ENCODE peak calls at places on chromosome 2, in five cellular contexts. One of them, this sample, is unnamed. For H3K9me3, the result is how much of the 10 kb centered on the place peaks cover.

GRCh38 chr2:99694331-99694730 is 204.5 kb upstream of the REV1 start:
- DNase-seq in pancreas: no peak
- DNase-seq in PC-3: no peak
- DNase-seq in cardiac muscle cell: no peak
- DNase-seq in psoas muscle: no peak
- DNase-seq in this sample: no peak

GRCh38 chr2:42964444-42965081 is 172.2 kb upstream of the HAAO start:
- DNase-seq in pancreas: no peak
- DNase-seq in PC-3: peak
- DNase-seq in cardiac muscle cell: peak
- DNase-seq in psoas muscle: peak
- DNase-seq in this sample: peak

GRCh38 chr2:182426082-182426914 is 538 bp downstream of the PDE1A start:
- DNase-seq in pancreas: no peak
- DNase-seq in PC-3: no peak
- DNase-seq in cardiac muscle cell: peak
- DNase-seq in psoas muscle: no peak
- DNase-seq in this sample: peak

GRCh38 chr2:106798826-106799552 is 87.0 kb downstream of the ST6GAL2 start:
- DNase-seq in pancreas: no peak
- DNase-seq in PC-3: no peak
- DNase-seq in cardiac muscle cell: no peak
- DNase-seq in psoas muscle: no peak
- DNase-seq in this sample: no peak

GRCh38 chr2:11248-11941 is 34.9 kb downstream of the FAM110C start:
- DNase-seq in pancreas: peak
- DNase-seq in PC-3: peak
- DNase-seq in cardiac muscle cell: peak
- DNase-seq in psoas muscle: peak
- DNase-seq in this sample: peak

GRCh38 chr2:240629419-240629967 is 4.2 kb downstream of the GPR35 start:
- DNase-seq in pancreas: no peak
- DNase-seq in PC-3: no peak
- DNase-seq in cardiac muscle cell: no peak
- DNase-seq in psoas muscle: peak
- DNase-seq in this sample: no peak

GRCh38 chr2:12950957-12951656 is 234.4 kb downstream of the TRIB2 start:
- DNase-seq in pancreas: no peak
- DNase-seq in PC-3: peak
- DNase-seq in cardiac muscle cell: peak
- DNase-seq in psoas muscle: no peak
- DNase-seq in this sample: peak

GRCh38 chr2:109487237-109487869 is 126.4 kb downstream of the SEPTIN10 start:
- DNase-seq in pancreas: no peak
- DNase-seq in PC-3: no peak
- DNase-seq in cardiac muscle cell: peak
- DNase-seq in psoas muscle: no peak
- DNase-seq in this sample: peak

GRCh38 chr2:219803294-219803693 is 175.9 kb downstream of the SLC4A3 start:
- DNase-seq in pancreas: no peak
- DNase-seq in PC-3: peak
- DNase-seq in cardiac muscle cell: peak
- DNase-seq in psoas muscle: no peak
- DNase-seq in this sample: peak

GRCh38 chr2:37590119-37590571 is 81.3 kb downstream of the CDC42EP3 start:
- DNase-seq in pancreas: no peak
- DNase-seq in PC-3: peak
- DNase-seq in cardiac muscle cell: peak
- DNase-seq in psoas muscle: no peak
- DNase-seq in this sample: peak

GRCh38 chr2:100923461-100924020 is 78.5 kb upstream of the RPL31 start:
- DNase-seq in pancreas: no peak
- DNase-seq in PC-3: no peak
- DNase-seq in cardiac muscle cell: no peak
- DNase-seq in psoas muscle: no peak
- DNase-seq in this sample: no peak

GRCh38 chr2:12430036-12430795 is 286.5 kb upstream of the TRIB2 start:
- DNase-seq in pancreas: no peak
- DNase-seq in PC-3: peak
- DNase-seq in cardiac muscle cell: peak
- DNase-seq in psoas muscle: no peak
- DNase-seq in this sample: peak

GRCh38 chr2:207475546-207475945 is 54.2 kb upstream of the CREB1 start:
- DNase-seq in pancreas: no peak
- DNase-seq in PC-3: peak
- DNase-seq in cardiac muscle cell: no peak
- DNase-seq in psoas muscle: no peak
- DNase-seq in this sample: no peak

GRCh38 chr2:196113061-196113974 is 44.7 kb upstream of the DNAH7 start:
- DNase-seq in pancreas: no peak
- DNase-seq in PC-3: no peak
- DNase-seq in cardiac muscle cell: peak
- DNase-seq in psoas muscle: no peak
- DNase-seq in this sample: peak

GRCh38 chr2:170369894-170370293 is 191.9 kb downstream of the MYO3B start:
- DNase-seq in pancreas: no peak
- DNase-seq in PC-3: peak
- DNase-seq in cardiac muscle cell: peak
- DNase-seq in psoas muscle: no peak
- DNase-seq in this sample: peak

GRCh38 chr2:218278531-218279360 is 8.4 kb downstream of the PNKD start:
- DNase-seq in pancreas: no peak
- DNase-seq in PC-3: no peak
- DNase-seq in cardiac muscle cell: no peak
- DNase-seq in psoas muscle: no peak
- DNase-seq in this sample: no peak

GRCh38 chr2:238651306-238652052 is 196.4 kb upstream of the TWIST2 start:
- DNase-seq in pancreas: no peak
- DNase-seq in PC-3: no peak
- DNase-seq in cardiac muscle cell: no peak
- DNase-seq in psoas muscle: no peak
- DNase-seq in this sample: no peak

GRCh38 chr2:20378341-20378740 is 27.7 kb upstream of the PUM2 start:
- DNase-seq in pancreas: no peak
- DNase-seq in PC-3: no peak
- DNase-seq in cardiac muscle cell: no peak
- DNase-seq in psoas muscle: no peak
- DNase-seq in this sample: no peak

GRCh38 chr2:106126705-106127281 is 67.3 kb downstream of the UXS1 start:
- DNase-seq in pancreas: no peak
- DNase-seq in PC-3: no peak
- DNase-seq in cardiac muscle cell: no peak
- DNase-seq in psoas muscle: no peak
- DNase-seq in this sample: no peak

GRCh38 chr2:157345647-157346389 is 20.2 kb upstream of the ERMN start:
- DNase-seq in pancreas: no peak
- DNase-seq in PC-3: no peak
- DNase-seq in cardiac muscle cell: no peak
- DNase-seq in psoas muscle: no peak
- DNase-seq in this sample: no peak

GRCh38 chr2:178211943-178212342 is 17.6 kb downstream of the OSBPL6 start:
- DNase-seq in pancreas: no peak
- DNase-seq in PC-3: no peak
- DNase-seq in cardiac muscle cell: no peak
- DNase-seq in psoas muscle: no peak
- DNase-seq in this sample: no peak

GRCh38 chr2:110126086-110126773 is 10.6 kb upstream of the MALL start:
- DNase-seq in pancreas: no peak
- DNase-seq in PC-3: no peak
- DNase-seq in cardiac muscle cell: no peak
- DNase-seq in psoas muscle: no peak
- DNase-seq in this sample: no peak

GRCh38 chr2:29878898-29879297 is 42.5 kb downstream of the ALK start:
- DNase-seq in pancreas: no peak
- DNase-seq in PC-3: peak
- DNase-seq in cardiac muscle cell: no peak
- DNase-seq in psoas muscle: no peak
- DNase-seq in this sample: no peak

DNA sequence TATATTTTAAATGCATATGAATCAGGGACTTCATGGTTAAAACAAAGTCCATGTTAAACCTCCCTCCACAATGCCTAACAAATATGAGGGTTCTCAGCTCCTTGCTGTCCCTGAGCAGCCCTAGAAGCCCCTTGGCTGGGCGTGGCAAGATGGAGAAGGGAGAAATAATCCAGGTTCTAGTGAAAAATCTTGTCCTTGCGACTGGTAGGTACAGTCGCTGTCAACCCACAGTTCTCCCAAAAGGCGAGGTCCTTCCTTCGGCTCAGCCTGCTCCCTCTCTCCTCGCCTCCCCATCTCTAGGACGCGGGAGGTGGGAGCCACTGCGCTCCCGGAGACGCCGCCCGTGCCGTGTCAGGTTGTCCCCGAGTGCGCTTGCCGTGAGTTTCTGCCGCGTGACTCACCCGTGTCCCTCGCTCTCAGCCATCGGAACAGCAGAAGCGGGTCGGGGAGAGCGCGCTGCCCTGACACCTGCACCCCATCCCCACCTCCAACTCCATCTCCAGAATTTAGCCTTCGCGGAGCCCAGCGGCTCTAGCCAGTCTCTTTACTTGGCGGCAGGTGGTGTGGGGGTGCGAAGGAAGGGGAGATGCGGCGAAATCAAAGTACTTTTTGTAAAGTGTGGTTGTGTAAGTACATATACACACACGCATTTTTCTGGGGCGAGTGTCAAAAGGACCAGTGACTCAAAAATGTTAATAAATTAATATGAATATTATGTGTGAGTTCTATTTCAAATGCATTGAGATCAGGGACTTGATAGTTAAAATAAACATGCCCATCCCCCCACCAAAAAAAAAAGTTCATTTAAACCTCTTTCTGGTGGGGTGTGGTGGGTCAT is 65.1 kb upstream of the TMEM17 start:
- DNase-seq in pancreas: peak
- DNase-seq in PC-3: no peak
- DNase-seq in cardiac muscle cell: no peak
- DNase-seq in psoas muscle: no peak
- DNase-seq in this sample: peak
- H3K9me3 ChIP-seq in pancreas: under half
- H3K9me3 ChIP-seq in PC-3: under half
- H3K9me3 ChIP-seq in cardiac muscle cell: under half
- H3K9me3 ChIP-seq in psoas muscle: under half
- H3K9me3 ChIP-seq in this sample: under half

DNA sequence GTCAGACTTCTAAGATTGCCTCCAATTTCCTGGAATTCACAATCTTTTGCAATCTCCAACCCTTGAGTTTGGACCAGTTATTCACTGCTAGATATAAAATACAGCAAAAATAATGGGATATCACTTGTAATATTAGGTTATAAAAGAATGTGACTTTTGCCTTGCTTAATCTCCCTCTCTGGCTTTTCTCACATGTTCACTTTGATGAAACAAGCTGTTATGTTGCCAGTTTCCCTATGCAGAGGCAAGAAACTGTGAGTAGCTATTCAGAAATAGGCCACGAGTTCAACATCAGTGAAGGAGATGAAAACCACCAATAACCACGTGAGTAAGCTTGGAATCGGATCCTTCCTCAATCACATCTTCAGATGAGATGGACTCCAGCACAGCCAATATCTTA is 842.7 kb downstream of the RNF144A start:
- DNase-seq in pancreas: no peak
- DNase-seq in PC-3: no peak
- DNase-seq in cardiac muscle cell: no peak
- DNase-seq in psoas muscle: no peak
- DNase-seq in this sample: no peak
- H3K9me3 ChIP-seq in pancreas: under half
- H3K9me3 ChIP-seq in PC-3: under half
- H3K9me3 ChIP-seq in cardiac muscle cell: under half
- H3K9me3 ChIP-seq in psoas muscle: under half
- H3K9me3 ChIP-seq in this sample: under half

DNA sequence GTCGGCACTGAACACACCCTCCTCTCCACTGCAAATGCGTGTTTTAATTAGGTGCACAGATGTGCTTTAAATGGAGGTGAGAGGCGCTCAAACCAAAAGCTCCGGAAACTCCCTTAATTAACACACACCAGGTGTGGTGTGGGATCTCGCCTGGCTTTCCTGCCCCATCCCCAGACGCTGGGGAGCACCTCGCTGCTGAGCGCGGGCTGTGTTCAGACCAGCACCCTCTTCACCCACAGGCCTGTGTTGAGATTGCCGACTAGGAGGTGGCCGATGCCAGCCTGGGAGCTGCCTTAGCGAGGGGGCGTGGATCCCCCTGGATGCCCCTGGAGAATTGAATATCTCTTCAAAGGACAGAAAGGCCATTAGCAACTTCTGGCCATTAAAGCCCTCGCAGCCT is 171.7 kb downstream of the MYT1L start:
- DNase-seq in pancreas: no peak
- DNase-seq in PC-3: no peak
- DNase-seq in cardiac muscle cell: no peak
- DNase-seq in psoas muscle: no peak
- DNase-seq in this sample: no peak
- H3K9me3 ChIP-seq in pancreas: under half
- H3K9me3 ChIP-seq in PC-3: under half
- H3K9me3 ChIP-seq in cardiac muscle cell: under half
- H3K9me3 ChIP-seq in psoas muscle: under half
- H3K9me3 ChIP-seq in this sample: under half

GRCh38 chr2:228533156-228533555 is 351.7 kb upstream of the SPHKAP start:
- DNase-seq in pancreas: no peak
- DNase-seq in PC-3: no peak
- DNase-seq in cardiac muscle cell: no peak
- DNase-seq in psoas muscle: no peak
- DNase-seq in this sample: no peak
- H3K9me3 ChIP-seq in pancreas: under half
- H3K9me3 ChIP-seq in PC-3: under half
- H3K9me3 ChIP-seq in cardiac muscle cell: under half
- H3K9me3 ChIP-seq in psoas muscle: under half
- H3K9me3 ChIP-seq in this sample: under half

GRCh38 chr2:3108710-3109702 is 268.6 kb downstream of the EIPR1 start:
- DNase-seq in pancreas: no peak
- DNase-seq in PC-3: no peak
- DNase-seq in cardiac muscle cell: no peak
- DNase-seq in psoas muscle: peak
- DNase-seq in this sample: no peak
- H3K9me3 ChIP-seq in pancreas: under half
- H3K9me3 ChIP-seq in PC-3: under half
- H3K9me3 ChIP-seq in cardiac muscle cell: under half
- H3K9me3 ChIP-seq in psoas muscle: under half
- H3K9me3 ChIP-seq in this sample: under half

This sample was measured in mesenchymal stem cell.